ENCODE peak calls at places on chromosomes 16 and 17, in seven cellular contexts. X, M, I, D, T, A and U are unnamed samples.

GRCh38 chr17:42969006-42969581 is 4.8 kb upstream of the AARSD1 start:
- DNase-seq in X (no peak), M (no peak), I (no peak), D (no peak), T (no peak), A (no peak), U (peak; percentile 23)

GRCh38 chr17:27354491-27355081 is 60.7 kb downstream of the WSB1 start:
- DNase-seq in X (no peak), M (no peak), I (no peak), D (no peak), T (no peak), A (no peak), U (peak; percentile 42)

GRCh38 chr16:60682219-60682618 is 1354.0 kb downstream of the CDH8 start:
- DNase-seq in X (no peak), M (no peak), I (no peak), D (no peak), T (no peak), A (no peak), U (no peak)

GRCh38 chr16:29662000-29662728 is 883 bp upstream of the SPN start:
- DNase-seq in X (no peak), M (no peak), I (no peak), D (no peak), T (no peak), A (no peak), U (no peak)

GRCh38 chr17:2780931-2781454 is 15.2 kb upstream of the RAP1GAP2 start:
- DNase-seq in X (no peak), M (no peak), I (no peak), D (no peak), T (no peak), A (no peak), U (no peak)

GRCh38 chr16:50859628-50860360 is 117.9 kb downstream of the CYLD start:
- DNase-seq in X (no peak), M (no peak), I (no peak), D (no peak), T (peak; percentile 9), A (no peak), U (no peak)

GRCh38 chr17:31907342-31907975 is 6.0 kb upstream of the UTP6 start:
- DNase-seq in X (peak; percentile 30), M (no peak), I (no peak), D (no peak), T (no peak), A (no peak), U (peak; percentile 30)

GRCh38 chr17:40699880-40700279 is 3.7 kb downstream of the KRT24 start:
- DNase-seq in X (no peak), M (no peak), I (no peak), D (no peak), T (no peak), A (no peak), U (peak; percentile 14)

GRCh38 chr16:88585269-88585668 is 15.1 kb downstream of the ZC3H18 start:
- DNase-seq in X (no peak), M (no peak), I (no peak), D (no peak), T (no peak), A (no peak), U (no peak)

GRCh38 chr16:24116989-24117388 is 139.1 kb upstream of the CACNG3 start:
- DNase-seq in X (no peak), M (no peak), I (no peak), D (no peak), T (no peak), A (no peak), U (peak; percentile 31)

GRCh38 chr17:44353656-44354331 is 8.7 kb downstream of the GRN start:
- DNase-seq in X (peak; percentile 22), M (no peak), I (no peak), D (no peak), T (no peak), A (no peak), U (peak; percentile 73)

GRCh38 chr17:72666519-72666874 is 426.0 kb downstream of the SLC39A11 start:
- DNase-seq in X (no peak), M (no peak), I (no peak), D (no peak), T (no peak), A (no peak), U (no peak)

GRCh38 chr16:78252757-78253156 is 153.3 kb downstream of the WWOX start:
- DNase-seq in X (no peak), M (no peak), I (no peak), D (no peak), T (no peak), A (no peak), U (no peak)

GRCh38 chr17:58006563-58006923 is 503 bp downstream of the SRSF1 start:
- DNase-seq in X (peak; percentile 70), M (peak; percentile 60), I (peak; percentile 53), D (no peak), T (peak; percentile 77), A (peak; percentile 63), U (peak; percentile 93)

GRCh38 chr17:56896968-56897359 is 16.9 kb downstream of the TRIM25 start:
- DNase-seq in X (no peak), M (no peak), I (no peak), D (no peak), T (peak; percentile 79), A (no peak), U (no peak)

GRCh38 chr17:76492250-76492988 is 8.8 kb downstream of the RHBDF2 start:
- DNase-seq in X (no peak), M (no peak), I (no peak), D (no peak), T (no peak), A (no peak), U (no peak)

GRCh38 chr17:48597775-48598631 is 4.4 kb upstream of the HOXB5 start:
- DNase-seq in X (peak; percentile 39), M (no peak), I (peak; percentile 69), D (no peak), T (no peak), A (no peak), U (peak; percentile 41)

GRCh38 chr17:15954222-15954621 is 9.3 kb downstream of the ADORA2B start:
- DNase-seq in X (no peak), M (no peak), I (peak; percentile 96), D (peak; percentile 98), T (no peak), A (no peak), U (no peak)

GRCh38 chr16:66924527-66925321 is 611 bp downstream of the RRAD start:
- DNase-seq in X (no peak), M (peak; percentile 69), I (peak; percentile 36), D (no peak), T (no peak), A (no peak), U (peak; percentile 75)

GRCh38 chr17:34998205-34998604 is 17.9 kb downstream of the LIG3 start:
- DNase-seq in X (peak; percentile 70), M (peak; percentile 79), I (peak; percentile 51), D (no peak), T (peak; percentile 70), A (peak; percentile 57), U (peak; percentile 76)

GRCh38 chr17:61201211-61201610 is 198.4 kb upstream of the TBX2 start:
- DNase-seq in X (no peak), M (no peak), I (peak; percentile 91), D (peak; percentile 93), T (no peak), A (no peak), U (peak; percentile 42)

GRCh38 chr17:77737442-77738265 is 220.8 kb upstream of the TNRC6C start:
- DNase-seq in X (no peak), M (no peak), I (no peak), D (no peak), T (no peak), A (no peak), U (no peak)